ENCODE peak calls at places on chromosome 21, in ten cellular contexts. D is iris pigment epithelial cell; G is heart right ventricle; Q is HFFc6; X is stimulated activated CD4-positive, alpha-beta T cell treated with anti-CD3 and anti-CD28 coated beads, TNF-alpha, amount 100 ng/mL, for 4 hours; Z is ecto neural progenitor cell; Y is NCI-H510A treated with DMSO at 0.1 percent for 48 hours; W is effector memory CD4-positive, alpha-beta T cell; A is hepatocyte; R is stomach. U is an unnamed sample.

GRCh38 chr21:42102516-42102915 is 31.4 kb downstream of the UMODL1 start:
- DNase-seq in D (no peak), G (no peak), Q (no peak), X (no peak), Z (no peak), Y (no peak), W (no peak), A (no peak), R (no peak), U (no peak)

GRCh38 chr21:25385912-25386474 is 221.3 kb downstream of the MRPL39 start:
- DNase-seq in D (peak), G (no peak), Q (peak), X (no peak), Z (no peak), Y (peak), W (no peak), A (peak), R (peak), U (peak)

GRCh38 chr21:44993321-44994015 is 53.6 kb downstream of the SLX9 start:
- DNase-seq in D (no peak), G (no peak), Q (no peak), X (no peak), Z (no peak), Y (no peak), W (no peak), A (no peak), R (no peak), U (no peak)

GRCh38 chr21:46418265-46418946 is 40.3 kb upstream of the DIP2A start:
- DNase-seq in D (no peak), G (no peak), Q (no peak), X (no peak), Z (no peak), Y (no peak), W (no peak), A (no peak), R (no peak), U (no peak)

GRCh38 chr21:44505673-44506278 is 34.2 kb downstream of the KRTAP10-1 start:
- DNase-seq in D (no peak), G (no peak), Q (no peak), X (no peak), Z (no peak), Y (no peak), W (no peak), A (peak), R (no peak), U (no peak)

GRCh38 chr21:33368576-33368975 is 34.6 kb upstream of the IFNGR2 start:
- DNase-seq in D (no peak), G (no peak), Q (no peak), X (no peak), Z (no peak), Y (no peak), W (no peak), A (no peak), R (no peak), U (no peak)

GRCh38 chr21:26717146-26717739 is 128.0 kb downstream of the ADAMTS1 start:
- DNase-seq in D (peak), G (no peak), Q (peak), X (no peak), Z (no peak), Y (peak), W (no peak), A (no peak), R (no peak), U (peak)

GRCh38 chr21:45264919-45265515 is 22.7 kb downstream of the POFUT2 start:
- DNase-seq in D (no peak), G (no peak), Q (no peak), X (no peak), Z (peak), Y (no peak), W (no peak), A (peak), R (peak), U (no peak)

GRCh38 chr21:32241434-32241785 is 37.4 kb downstream of the MIS18A start:
- DNase-seq in D (no peak), G (no peak), Q (no peak), X (no peak), Z (no peak), Y (no peak), W (no peak), A (no peak), R (no peak), U (no peak)

GRCh38 chr21:45154511-45155508 is 80.4 kb downstream of the ADARB1 start:
- DNase-seq in D (peak), G (no peak), Q (peak), X (no peak), Z (no peak), Y (no peak), W (peak), A (no peak), R (peak), U (no peak)

U was measured in NCI-H345.